ENCODE peak calls at places on chromosomes 3 and 15, in five cellular contexts. One of them, this sample, is unnamed. For H4K20me1, the result is how much of the 10 kb centered on the place peaks cover.

GRCh38 chr15:39502616-39503195 is 78.2 kb upstream of the THBS1 start:
- DNase-seq in SK-N-SH: no peak
- DNase-seq in HepG2: no peak
- DNase-seq in GM12878: no peak
- DNase-seq in K562: no peak
- DNase-seq in this sample: peak

GRCh38 chr3:37993067-37993809 is 2.7 kb downstream of the VILL start:
- DNase-seq in GM12878: no peak
- DNase-seq in HepG2: no peak
- DNase-seq in SK-N-SH: no peak
- DNase-seq in K562: no peak
- DNase-seq in this sample: no peak

GRCh38 chr3:4835616-4836043 is 143.6 kb upstream of the BHLHE40 start:
- DNase-seq in K562: no peak
- DNase-seq in GM12878: no peak
- DNase-seq in HepG2: no peak
- DNase-seq in SK-N-SH: no peak
- DNase-seq in this sample: no peak

GRCh38 chr3:58237238-58237939 is at the start of gene ABHD6:
- DNase-seq in GM12878: no peak
- DNase-seq in K562: peak
- DNase-seq in SK-N-SH: peak
- DNase-seq in HepG2: peak
- DNase-seq in this sample: peak

GRCh38 chr15:60372223-60372622 is 25.6 kb downstream of the ANXA2 start:
- DNase-seq in K562: no peak
- DNase-seq in SK-N-SH: no peak
- DNase-seq in HepG2: no peak
- DNase-seq in GM12878: no peak
- DNase-seq in this sample: no peak

GRCh38 chr3:137065381-137065780 is 107.6 kb downstream of the IL20RB start:
- DNase-seq in SK-N-SH: no peak
- DNase-seq in HepG2: no peak
- DNase-seq in GM12878: no peak
- DNase-seq in K562: no peak
- DNase-seq in this sample: no peak

GRCh38 chr3:5058463-5058862 is 63.6 kb upstream of the ARL8B start:
- DNase-seq in K562: no peak
- DNase-seq in GM12878: no peak
- DNase-seq in SK-N-SH: no peak
- DNase-seq in HepG2: no peak
- DNase-seq in this sample: peak

GRCh38 chr3:101158374-101158773 is 162.0 kb downstream of the IMPG2 start:
- DNase-seq in GM12878: no peak
- DNase-seq in K562: no peak
- DNase-seq in SK-N-SH: no peak
- DNase-seq in HepG2: no peak
- DNase-seq in this sample: peak

GRCh38 chr3:25899352-25900101 is 109.6 kb downstream of the OXSM start:
- DNase-seq in K562: no peak
- DNase-seq in GM12878: no peak
- DNase-seq in SK-N-SH: no peak
- DNase-seq in HepG2: no peak
- DNase-seq in this sample: no peak

GRCh38 chr3:47398218-47398617 is 17.4 kb downstream of the PTPN23 start:
- DNase-seq in HepG2: no peak
- DNase-seq in GM12878: no peak
- DNase-seq in K562: no peak
- DNase-seq in SK-N-SH: no peak
- DNase-seq in this sample: peak

DNA sequence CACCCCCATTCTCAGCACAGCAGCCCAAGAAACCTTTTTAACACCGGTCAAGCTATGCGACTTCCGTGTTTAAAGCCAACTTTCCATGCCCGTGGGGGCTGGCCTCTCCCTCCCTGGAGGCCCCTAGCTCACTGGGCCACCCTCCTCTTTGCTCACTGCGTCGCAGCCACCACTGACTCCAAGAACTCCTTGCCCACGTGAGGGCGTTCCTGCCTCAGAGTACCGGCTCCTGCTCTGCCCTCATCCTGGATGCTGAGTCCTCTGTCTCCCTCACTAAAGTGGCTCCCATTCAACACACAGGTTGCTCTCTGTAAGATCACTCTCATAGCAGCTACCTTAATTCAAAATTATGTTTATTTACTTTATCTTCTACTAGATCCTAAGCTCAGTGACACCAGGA is 8.2 kb downstream of the BDH1 start:
- DNase-seq in K562: peak
- DNase-seq in SK-N-SH: no peak
- DNase-seq in GM12878: no peak
- DNase-seq in HepG2: peak
- DNase-seq in this sample: no peak
- H4K20me1 ChIP-seq in K562: under half
- H4K20me1 ChIP-seq in SK-N-SH: under half
- H4K20me1 ChIP-seq in GM12878: under half
- H4K20me1 ChIP-seq in HepG2: under half
- H4K20me1 ChIP-seq in this sample: under half

DNA sequence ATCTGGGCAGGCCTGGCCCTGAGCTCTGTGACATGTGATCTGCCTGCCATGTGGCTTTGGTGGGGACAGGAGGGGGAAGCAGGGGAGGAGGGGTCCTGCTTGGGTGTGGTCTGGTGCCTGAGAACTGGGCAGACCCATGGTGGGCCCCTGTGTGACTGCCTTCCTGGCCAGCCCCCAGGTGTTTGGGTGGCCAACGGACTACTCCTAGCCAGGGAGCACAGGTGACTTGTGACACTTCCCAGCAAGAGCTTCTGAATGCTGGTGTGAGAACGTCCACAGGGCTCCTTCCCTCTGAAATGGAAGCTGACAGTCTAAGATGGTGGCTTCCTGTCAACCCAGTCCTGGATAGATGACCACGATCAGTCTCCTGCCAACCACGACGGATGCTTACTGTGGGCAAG is 136.1 kb upstream of the MEF2A start:
- DNase-seq in HepG2: no peak
- DNase-seq in K562: no peak
- DNase-seq in GM12878: no peak
- DNase-seq in SK-N-SH: no peak
- DNase-seq in this sample: no peak
- TF ChIP-seq MXI1 in HepG2: no peak
- TF ChIP-seq MXI1 in K562: no peak
- TF ChIP-seq MXI1 in GM12878: no peak
- TF ChIP-seq MXI1 in SK-N-SH: no peak
- TF ChIP-seq MXI1 in this sample: no peak

GRCh38 chr3:73018298-73018697 is 21.7 kb downstream of the PPP4R2 start:
- DNase-seq in GM12878: no peak
- DNase-seq in HepG2: no peak
- DNase-seq in K562: no peak
- DNase-seq in SK-N-SH: no peak
- DNase-seq in this sample: no peak

GRCh38 chr3:73026111-73026510 is 29.5 kb downstream of the PPP4R2 start:
- DNase-seq in HepG2: peak
- DNase-seq in GM12878: no peak
- DNase-seq in K562: no peak
- DNase-seq in SK-N-SH: no peak
- DNase-seq in this sample: no peak

GRCh38 chr3:73024836-73025235 is 28.2 kb downstream of the PPP4R2 start:
- DNase-seq in SK-N-SH: no peak
- DNase-seq in K562: peak
- DNase-seq in GM12878: no peak
- DNase-seq in HepG2: no peak
- DNase-seq in this sample: peak

GRCh38 chr3:73018790-73019441 is 22.3 kb downstream of the PPP4R2 start:
- DNase-seq in HepG2: no peak
- DNase-seq in GM12878: no peak
- DNase-seq in K562: no peak
- DNase-seq in SK-N-SH: no peak
- DNase-seq in this sample: no peak

GRCh38 chr3:73021301-73021700 is 24.7 kb downstream of the PPP4R2 start:
- DNase-seq in SK-N-SH: no peak
- DNase-seq in K562: no peak
- DNase-seq in HepG2: peak
- DNase-seq in GM12878: no peak
- DNase-seq in this sample: no peak
- H4K20me1 ChIP-seq in SK-N-SH: half or more
- H4K20me1 ChIP-seq in K562: under half
- H4K20me1 ChIP-seq in HepG2: half or more
- H4K20me1 ChIP-seq in GM12878: under half
- H4K20me1 ChIP-seq in this sample: half or more

GRCh38 chr3:197454014-197454413 is 101.8 kb downstream of the BDH1 start:
- DNase-seq in K562: no peak
- DNase-seq in HepG2: peak
- DNase-seq in SK-N-SH: peak
- DNase-seq in GM12878: no peak
- DNase-seq in this sample: no peak
- TF ChIP-seq MXI1 in K562: no peak
- TF ChIP-seq MXI1 in HepG2: no peak
- TF ChIP-seq MXI1 in SK-N-SH: no peak
- TF ChIP-seq MXI1 in GM12878: no peak
- TF ChIP-seq MXI1 in this sample: no peak

GRCh38 chr15:41966414-41966812 is 5.9 kb downstream of the EHD4 start:
- DNase-seq in SK-N-SH: no peak
- DNase-seq in GM12878: no peak
- DNase-seq in HepG2: no peak
- DNase-seq in K562: no peak
- DNase-seq in this sample: no peak

GRCh38 chr15:41967506-41968206 is 4.7 kb downstream of the EHD4 start:
- DNase-seq in SK-N-SH: no peak
- DNase-seq in K562: no peak
- DNase-seq in HepG2: no peak
- DNase-seq in GM12878: peak
- DNase-seq in this sample: peak

GRCh38 chr15:41968738-41969137 is 3.6 kb downstream of the EHD4 start:
- DNase-seq in K562: no peak
- DNase-seq in HepG2: no peak
- DNase-seq in GM12878: peak
- DNase-seq in SK-N-SH: no peak
- DNase-seq in this sample: no peak

GRCh38 chr15:41966920-41967465 is 5.4 kb downstream of the EHD4 start:
- DNase-seq in K562: no peak
- DNase-seq in SK-N-SH: no peak
- DNase-seq in GM12878: no peak
- DNase-seq in HepG2: no peak
- DNase-seq in this sample: no peak

DNA sequence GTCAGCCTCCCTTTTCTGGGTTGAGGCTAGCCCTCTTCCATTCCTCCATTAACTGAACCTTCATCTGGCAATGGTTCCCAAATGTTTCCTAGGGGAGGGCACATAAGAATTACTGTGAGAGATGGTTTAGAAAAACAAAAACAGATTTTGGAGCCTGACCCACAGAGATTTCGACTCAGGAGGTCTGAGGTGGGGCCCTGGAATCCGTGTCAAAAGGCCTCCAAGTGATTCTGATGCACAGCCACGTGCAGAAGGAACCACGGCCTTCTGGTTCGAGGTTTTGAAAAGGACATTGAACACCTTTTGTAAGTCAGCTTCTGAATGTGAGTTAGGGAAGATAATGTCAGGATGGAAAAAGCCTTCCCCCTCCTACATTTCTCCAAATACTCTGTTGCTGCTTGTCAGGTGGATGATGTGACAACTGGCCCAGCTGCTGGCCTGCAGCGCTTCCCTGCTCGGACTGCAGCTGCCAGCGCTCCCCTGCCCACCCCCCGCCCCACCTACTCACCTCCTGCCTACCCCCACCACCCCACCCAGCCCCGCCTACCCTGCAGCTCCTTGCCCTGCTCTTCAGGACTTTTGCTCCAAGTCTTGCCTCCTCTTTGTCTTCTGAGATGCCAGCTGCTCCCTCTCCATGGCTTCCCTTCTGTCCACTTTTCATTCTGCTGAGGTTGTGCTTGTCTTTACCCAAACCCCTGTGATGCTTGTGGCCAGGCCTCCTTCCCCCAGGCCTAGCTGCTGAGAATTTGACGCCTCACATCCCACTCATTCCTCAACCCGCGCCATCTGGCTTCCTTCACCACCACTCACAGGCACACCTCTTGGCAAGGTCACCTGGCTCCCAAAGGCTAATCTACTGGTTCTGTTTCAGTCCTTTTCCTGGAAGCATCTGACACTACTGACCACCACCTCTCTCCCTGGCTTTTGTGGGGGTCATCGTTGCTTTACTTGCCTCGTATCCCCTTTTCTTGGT is 6.6 kb downstream of the EHD4 start:
- DNase-seq in HepG2: no peak
- DNase-seq in K562: no peak
- DNase-seq in GM12878: no peak
- DNase-seq in SK-N-SH: no peak
- DNase-seq in this sample: peak
- H4K20me1 ChIP-seq in HepG2: under half
- H4K20me1 ChIP-seq in K562: under half
- H4K20me1 ChIP-seq in GM12878: under half
- H4K20me1 ChIP-seq in SK-N-SH: under half
- H4K20me1 ChIP-seq in this sample: under half

GRCh38 chr3:139745831-139746230 is 68.1 kb upstream of the NMNAT3 start:
- DNase-seq in HepG2: peak
- DNase-seq in SK-N-SH: no peak
- DNase-seq in K562: no peak
- DNase-seq in GM12878: no peak
- DNase-seq in this sample: peak
- TF ChIP-seq MXI1 in HepG2: no peak
- TF ChIP-seq MXI1 in SK-N-SH: no peak
- TF ChIP-seq MXI1 in K562: no peak
- TF ChIP-seq MXI1 in GM12878: no peak
- TF ChIP-seq MXI1 in this sample: no peak

GRCh38 chr3:45954306-45954705 is 11.0 kb downstream of the CXCR6 start:
- DNase-seq in K562: no peak
- DNase-seq in GM12878: no peak
- DNase-seq in HepG2: no peak
- DNase-seq in SK-N-SH: no peak
- DNase-seq in this sample: no peak
- H4K20me1 ChIP-seq in K562: under half
- H4K20me1 ChIP-seq in GM12878: under half
- H4K20me1 ChIP-seq in HepG2: under half
- H4K20me1 ChIP-seq in SK-N-SH: under half
- H4K20me1 ChIP-seq in this sample: under half

DNA sequence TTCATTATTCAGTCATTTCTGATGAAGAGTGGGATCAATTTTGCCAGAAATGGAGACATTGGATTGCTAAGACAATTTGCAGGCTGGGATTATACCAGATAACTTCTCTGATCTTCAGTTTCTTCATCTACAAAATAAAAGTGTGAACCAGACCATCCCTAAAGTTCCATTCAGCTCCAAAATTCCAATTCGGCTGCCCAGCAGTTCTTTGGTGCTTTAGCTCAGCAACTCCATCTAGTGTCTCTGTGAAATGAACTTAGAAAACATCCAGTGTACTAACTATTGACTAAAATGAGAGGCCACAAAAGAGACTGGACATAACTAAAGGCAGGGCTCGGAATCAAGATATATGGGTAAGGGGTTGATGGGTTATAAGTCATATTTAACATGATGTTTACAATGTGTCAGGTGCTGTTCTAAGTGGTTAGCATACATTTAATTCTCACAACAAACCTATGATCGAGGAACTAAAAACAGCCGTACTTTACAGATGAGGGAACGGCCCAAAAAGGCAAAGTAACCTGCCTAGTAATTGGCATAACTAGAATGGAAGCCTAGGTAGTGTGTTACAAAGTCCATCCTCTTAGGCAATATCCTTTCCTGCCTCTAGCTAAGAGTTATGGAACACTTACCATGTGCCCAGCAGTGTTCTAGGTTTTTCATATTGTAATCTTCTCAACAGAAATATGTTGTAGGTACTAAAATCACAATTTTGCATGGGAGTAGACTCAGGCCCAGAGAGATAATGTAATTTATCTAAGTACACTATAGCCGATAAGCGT is 17.0 kb downstream of the THAP10 start:
- DNase-seq in SK-N-SH: peak
- DNase-seq in GM12878: no peak
- DNase-seq in K562: no peak
- DNase-seq in HepG2: no peak
- DNase-seq in this sample: peak
- TF ChIP-seq MXI1 in SK-N-SH: no peak
- TF ChIP-seq MXI1 in GM12878: no peak
- TF ChIP-seq MXI1 in K562: no peak
- TF ChIP-seq MXI1 in HepG2: no peak
- TF ChIP-seq MXI1 in this sample: no peak